ENCODE peak calls at places on chromosomes 3 and 15, in nine cellular contexts. One of them, this sample, is unnamed.
A peak's percentile ranks its signal among the peaks of the same experiment; 100 is the strongest.

GRCh38 chr15:82021992-82022391 is 23.8 kb downstream of the MEX3B start:
- DNase-seq in cardiac muscle cell: peak; percentile 67
- DNase-seq in PC-3: no peak
- DNase-seq in mesenchymal stem cell: peak; percentile 45
- DNase-seq in colonic mucosa: no peak
- DNase-seq in pancreas: no peak
- DNase-seq in K562: no peak
- DNase-seq in CD8-positive, alpha-beta T cell: no peak
- DNase-seq in effector memory CD4-positive, alpha-beta T cell: no peak
- DNase-seq in this sample: no peak

GRCh38 chr3:57731311-57731710 is 24.8 kb upstream of the SLMAP start:
- DNase-seq in cardiac muscle cell: no peak
- DNase-seq in PC-3: no peak
- DNase-seq in mesenchymal stem cell: no peak
- DNase-seq in colonic mucosa: no peak
- DNase-seq in pancreas: no peak
- DNase-seq in K562: no peak
- DNase-seq in CD8-positive, alpha-beta T cell: no peak
- DNase-seq in effector memory CD4-positive, alpha-beta T cell: no peak
- DNase-seq in this sample: no peak

GRCh38 chr3:50124363-50125226 is 30.5 kb upstream of the SEMA3F start:
- DNase-seq in cardiac muscle cell: peak; percentile 35
- DNase-seq in PC-3: no peak
- DNase-seq in mesenchymal stem cell: no peak
- DNase-seq in colonic mucosa: no peak
- DNase-seq in pancreas: peak; percentile 56
- DNase-seq in K562: no peak
- DNase-seq in CD8-positive, alpha-beta T cell: no peak
- DNase-seq in effector memory CD4-positive, alpha-beta T cell: no peak
- DNase-seq in this sample: no peak

GRCh38 chr3:8987673-8988655 is 24.7 kb upstream of the RAD18 start:
- DNase-seq in cardiac muscle cell: peak; percentile 74
- DNase-seq in PC-3: peak; percentile 75
- DNase-seq in mesenchymal stem cell: peak; percentile 61
- DNase-seq in colonic mucosa: peak; percentile 57
- DNase-seq in pancreas: peak; percentile 79
- DNase-seq in K562: peak; percentile 82
- DNase-seq in CD8-positive, alpha-beta T cell: peak; percentile 34
- DNase-seq in effector memory CD4-positive, alpha-beta T cell: peak; percentile 19
- DNase-seq in this sample: peak; percentile 19

GRCh38 chr15:24916305-24917009 is 38.3 kb upstream of the SNRPN start:
- DNase-seq in cardiac muscle cell: no peak
- DNase-seq in PC-3: no peak
- DNase-seq in mesenchymal stem cell: no peak
- DNase-seq in colonic mucosa: no peak
- DNase-seq in pancreas: no peak
- DNase-seq in K562: no peak
- DNase-seq in CD8-positive, alpha-beta T cell: no peak
- DNase-seq in effector memory CD4-positive, alpha-beta T cell: no peak
- DNase-seq in this sample: no peak

GRCh38 chr3:140470962-140471361 is 206.9 kb upstream of the TRIM42 start:
- DNase-seq in cardiac muscle cell: no peak
- DNase-seq in PC-3: peak; percentile 10
- DNase-seq in mesenchymal stem cell: no peak
- DNase-seq in colonic mucosa: no peak
- DNase-seq in pancreas: no peak
- DNase-seq in K562: no peak
- DNase-seq in CD8-positive, alpha-beta T cell: no peak
- DNase-seq in effector memory CD4-positive, alpha-beta T cell: no peak
- DNase-seq in this sample: no peak

GRCh38 chr15:84904409-84904808 is 19.9 kb downstream of the SLC28A1 start:
- DNase-seq in cardiac muscle cell: no peak
- DNase-seq in PC-3: no peak
- DNase-seq in mesenchymal stem cell: no peak
- DNase-seq in colonic mucosa: no peak
- DNase-seq in pancreas: no peak
- DNase-seq in K562: no peak
- DNase-seq in CD8-positive, alpha-beta T cell: no peak
- DNase-seq in effector memory CD4-positive, alpha-beta T cell: no peak
- DNase-seq in this sample: no peak

GRCh38 chr3:156619376-156619775 is 55.0 kb upstream of the TIPARP start:
- DNase-seq in cardiac muscle cell: peak; percentile 55
- DNase-seq in PC-3: no peak
- DNase-seq in mesenchymal stem cell: peak; percentile 54
- DNase-seq in colonic mucosa: no peak
- DNase-seq in pancreas: no peak
- DNase-seq in K562: no peak
- DNase-seq in CD8-positive, alpha-beta T cell: no peak
- DNase-seq in effector memory CD4-positive, alpha-beta T cell: no peak
- DNase-seq in this sample: no peak

GRCh38 chr3:153161138-153161713 is 800 bp upstream of the RAP2B start:
- DNase-seq in cardiac muscle cell: peak; percentile 100
- DNase-seq in PC-3: peak; percentile 99
- DNase-seq in mesenchymal stem cell: peak; percentile 100
- DNase-seq in colonic mucosa: peak; percentile 95
- DNase-seq in pancreas: peak; percentile 81
- DNase-seq in K562: peak; percentile 97
- DNase-seq in CD8-positive, alpha-beta T cell: peak; percentile 81
- DNase-seq in effector memory CD4-positive, alpha-beta T cell: peak; percentile 91
- DNase-seq in this sample: peak; percentile 97

GRCh38 chr3:57983734-57984518 is 24.3 kb upstream of the FLNB start:
- DNase-seq in cardiac muscle cell: peak; percentile 90
- DNase-seq in PC-3: peak; percentile 87
- DNase-seq in mesenchymal stem cell: peak; percentile 94
- DNase-seq in colonic mucosa: peak; percentile 87
- DNase-seq in pancreas: no peak
- DNase-seq in K562: peak; percentile 19
- DNase-seq in CD8-positive, alpha-beta T cell: peak; percentile 18
- DNase-seq in effector memory CD4-positive, alpha-beta T cell: no peak
- DNase-seq in this sample: peak; percentile 72

GRCh38 chr3:53187430-53187829 is 26.4 kb downstream of the PRKCD start:
- DNase-seq in cardiac muscle cell: no peak
- DNase-seq in PC-3: peak; percentile 34
- DNase-seq in mesenchymal stem cell: no peak
- DNase-seq in colonic mucosa: no peak
- DNase-seq in pancreas: no peak
- DNase-seq in K562: no peak
- DNase-seq in CD8-positive, alpha-beta T cell: no peak
- DNase-seq in effector memory CD4-positive, alpha-beta T cell: no peak
- DNase-seq in this sample: no peak

GRCh38 chr3:56783644-56784451 is 17.9 kb downstream of the ARHGEF3 start:
- DNase-seq in cardiac muscle cell: peak; percentile 86
- DNase-seq in PC-3: peak; percentile 97
- DNase-seq in mesenchymal stem cell: peak; percentile 41
- DNase-seq in colonic mucosa: peak; percentile 76
- DNase-seq in pancreas: no peak
- DNase-seq in K562: no peak
- DNase-seq in CD8-positive, alpha-beta T cell: peak; percentile 58
- DNase-seq in effector memory CD4-positive, alpha-beta T cell: peak; percentile 44
- DNase-seq in this sample: no peak

GRCh38 chr3:24145981-24146822 is 201.1 kb downstream of the NR1D2 start:
- DNase-seq in cardiac muscle cell: peak; percentile 92
- DNase-seq in PC-3: peak; percentile 76
- DNase-seq in mesenchymal stem cell: peak; percentile 95
- DNase-seq in colonic mucosa: no peak
- DNase-seq in pancreas: no peak
- DNase-seq in K562: no peak
- DNase-seq in CD8-positive, alpha-beta T cell: no peak
- DNase-seq in effector memory CD4-positive, alpha-beta T cell: no peak
- DNase-seq in this sample: peak; percentile 85

GRCh38 chr3:101099791-101100190 is 106.6 kb upstream of the ABI3BP start:
- DNase-seq in cardiac muscle cell: no peak
- DNase-seq in PC-3: no peak
- DNase-seq in mesenchymal stem cell: no peak
- DNase-seq in colonic mucosa: no peak
- DNase-seq in pancreas: no peak
- DNase-seq in K562: no peak
- DNase-seq in CD8-positive, alpha-beta T cell: no peak
- DNase-seq in effector memory CD4-positive, alpha-beta T cell: no peak
- DNase-seq in this sample: no peak

GRCh38 chr3:97148891-97149290 is 334.5 kb downstream of the EPHA6 start:
- DNase-seq in cardiac muscle cell: no peak
- DNase-seq in PC-3: no peak
- DNase-seq in mesenchymal stem cell: no peak
- DNase-seq in colonic mucosa: no peak
- DNase-seq in pancreas: no peak
- DNase-seq in K562: no peak
- DNase-seq in CD8-positive, alpha-beta T cell: no peak
- DNase-seq in effector memory CD4-positive, alpha-beta T cell: no peak
- DNase-seq in this sample: no peak

GRCh38 chr15:62142736-62143135 is 22.3 kb downstream of the C2CD4B start:
- DNase-seq in cardiac muscle cell: no peak
- DNase-seq in PC-3: peak; percentile 38
- DNase-seq in mesenchymal stem cell: no peak
- DNase-seq in colonic mucosa: no peak
- DNase-seq in pancreas: no peak
- DNase-seq in K562: no peak
- DNase-seq in CD8-positive, alpha-beta T cell: no peak
- DNase-seq in effector memory CD4-positive, alpha-beta T cell: no peak
- DNase-seq in this sample: no peak

GRCh38 chr3:25902586-25902985 is 112.7 kb downstream of the OXSM start:
- DNase-seq in cardiac muscle cell: no peak
- DNase-seq in PC-3: no peak
- DNase-seq in mesenchymal stem cell: no peak
- DNase-seq in colonic mucosa: no peak
- DNase-seq in pancreas: no peak
- DNase-seq in K562: no peak
- DNase-seq in CD8-positive, alpha-beta T cell: no peak
- DNase-seq in effector memory CD4-positive, alpha-beta T cell: no peak
- DNase-seq in this sample: no peak

GRCh38 chr3:60086811-60087210 is 1037.0 kb upstream of the CFAP20DC start:
- DNase-seq in cardiac muscle cell: peak; percentile 3
- DNase-seq in PC-3: peak; percentile 50
- DNase-seq in mesenchymal stem cell: peak; percentile 36
- DNase-seq in colonic mucosa: no peak
- DNase-seq in pancreas: no peak
- DNase-seq in K562: peak; percentile 22
- DNase-seq in CD8-positive, alpha-beta T cell: no peak
- DNase-seq in effector memory CD4-positive, alpha-beta T cell: no peak
- DNase-seq in this sample: no peak

GRCh38 chr3:122642935-122643334 is 37.7 kb upstream of the PARP14 start:
- DNase-seq in cardiac muscle cell: no peak
- DNase-seq in PC-3: no peak
- DNase-seq in mesenchymal stem cell: no peak
- DNase-seq in colonic mucosa: no peak
- DNase-seq in pancreas: no peak
- DNase-seq in K562: no peak
- DNase-seq in CD8-positive, alpha-beta T cell: no peak
- DNase-seq in effector memory CD4-positive, alpha-beta T cell: no peak
- DNase-seq in this sample: no peak

GRCh38 chr3:195087321-195087720 is 183.6 kb downstream of the XXYLT1 start:
- DNase-seq in cardiac muscle cell: no peak
- DNase-seq in PC-3: no peak
- DNase-seq in mesenchymal stem cell: no peak
- DNase-seq in colonic mucosa: no peak
- DNase-seq in pancreas: peak; percentile 35
- DNase-seq in K562: no peak
- DNase-seq in CD8-positive, alpha-beta T cell: no peak
- DNase-seq in effector memory CD4-positive, alpha-beta T cell: no peak
- DNase-seq in this sample: no peak

DNA sequence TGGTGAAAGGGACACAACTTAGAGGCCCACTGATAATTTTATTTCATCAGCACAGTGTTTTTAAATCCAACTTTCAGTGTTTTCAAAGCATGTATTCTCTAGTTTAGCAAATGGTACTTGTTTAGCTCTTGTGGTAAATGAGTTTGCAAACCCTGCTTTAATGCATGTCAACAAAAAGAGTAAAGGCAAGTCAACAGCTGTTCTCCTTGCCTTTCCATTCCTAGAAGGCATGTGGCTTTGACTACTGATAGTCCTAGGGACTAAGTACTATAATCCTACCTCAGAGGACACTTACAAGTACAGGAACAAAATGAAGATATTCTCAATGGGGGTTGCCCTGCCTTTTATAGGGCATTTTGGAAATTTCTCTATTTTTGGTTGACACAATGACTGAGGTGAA is 13.1 kb downstream of the NPTN start:
- DNase-seq in cardiac muscle cell: no peak
- DNase-seq in PC-3: no peak
- DNase-seq in mesenchymal stem cell: peak; percentile 78
- DNase-seq in colonic mucosa: no peak
- DNase-seq in pancreas: no peak
- DNase-seq in K562: no peak
- DNase-seq in CD8-positive, alpha-beta T cell: no peak
- DNase-seq in effector memory CD4-positive, alpha-beta T cell: no peak
- DNase-seq in this sample: no peak
- H3K4me1 ChIP-seq in cardiac muscle cell: peaks cover 42% of the 10 kb centered on the region
- H3K4me1 ChIP-seq in PC-3: peaks cover 31% of the 10 kb centered on the region
- H3K4me1 ChIP-seq in mesenchymal stem cell: peaks cover 1% of the 10 kb centered on the region
- H3K4me1 ChIP-seq in colonic mucosa: no peaks in the 10 kb centered on the region
- H3K4me1 ChIP-seq in pancreas: peaks cover 11% of the 10 kb centered on the region
- H3K4me1 ChIP-seq in K562: no peaks in the 10 kb centered on the region
- H3K4me1 ChIP-seq in CD8-positive, alpha-beta T cell: peaks cover 3% of the 10 kb centered on the region
- H3K4me1 ChIP-seq in effector memory CD4-positive, alpha-beta T cell: no peaks in the 10 kb centered on the region
- H3K4me1 ChIP-seq in this sample: no peaks in the 10 kb centered on the region

GRCh38 chr15:50814634-50815033 is 49.1 kb upstream of the SPPL2A start:
- DNase-seq in cardiac muscle cell: no peak
- DNase-seq in PC-3: no peak
- DNase-seq in mesenchymal stem cell: no peak
- DNase-seq in colonic mucosa: no peak
- DNase-seq in pancreas: no peak
- DNase-seq in K562: no peak
- DNase-seq in CD8-positive, alpha-beta T cell: no peak
- DNase-seq in effector memory CD4-positive, alpha-beta T cell: no peak
- DNase-seq in this sample: no peak
- H3K27ac ChIP-seq in cardiac muscle cell: no peak overlapping the region
- H3K27ac ChIP-seq in PC-3: no peak overlapping the region
- H3K27ac ChIP-seq in mesenchymal stem cell: no peak overlapping the region
- H3K27ac ChIP-seq in colonic mucosa: no peak overlapping the region
- H3K27ac ChIP-seq in pancreas: no peak overlapping the region
- H3K27ac ChIP-seq in K562: no peak overlapping the region
- H3K27ac ChIP-seq in CD8-positive, alpha-beta T cell: no peak overlapping the region
- H3K27ac ChIP-seq in effector memory CD4-positive, alpha-beta T cell: no peak overlapping the region
- H3K27ac ChIP-seq in this sample: no peak overlapping the region

DNA sequence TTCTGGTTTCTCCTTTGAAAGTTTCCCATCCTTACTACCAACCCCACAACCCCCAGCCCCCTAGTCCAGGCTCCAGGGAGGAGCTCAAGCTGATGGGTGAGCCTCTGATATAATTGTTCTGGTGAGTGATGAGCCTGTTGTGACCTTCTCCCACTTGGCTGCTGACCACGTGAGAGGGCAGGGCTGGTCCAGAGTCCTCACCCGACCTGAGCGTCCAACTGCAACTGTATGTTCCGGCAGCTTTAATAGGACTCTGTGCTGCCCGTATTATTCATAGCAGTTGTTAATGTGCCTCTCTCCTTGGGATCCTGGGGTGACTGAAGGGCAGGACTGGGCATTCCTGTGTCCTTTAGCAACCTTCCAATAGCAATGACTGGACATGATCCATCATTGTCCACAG is 56.2 kb downstream of the B3GNT5 start:
- DNase-seq in cardiac muscle cell: no peak
- DNase-seq in PC-3: no peak
- DNase-seq in mesenchymal stem cell: no peak
- DNase-seq in colonic mucosa: peak; percentile 83
- DNase-seq in pancreas: no peak
- DNase-seq in K562: no peak
- DNase-seq in CD8-positive, alpha-beta T cell: no peak
- DNase-seq in effector memory CD4-positive, alpha-beta T cell: no peak
- DNase-seq in this sample: no peak
- H3K4me1 ChIP-seq in cardiac muscle cell: peaks cover 12% of the 10 kb centered on the region
- H3K4me1 ChIP-seq in PC-3: peaks cover 38% of the 10 kb centered on the region
- H3K4me1 ChIP-seq in mesenchymal stem cell: peaks cover 8% of the 10 kb centered on the region
- H3K4me1 ChIP-seq in colonic mucosa: no peaks in the 10 kb centered on the region
- H3K4me1 ChIP-seq in pancreas: peaks cover 7% of the 10 kb centered on the region
- H3K4me1 ChIP-seq in K562: peaks cover 5% of the 10 kb centered on the region
- H3K4me1 ChIP-seq in CD8-positive, alpha-beta T cell: no peaks in the 10 kb centered on the region
- H3K4me1 ChIP-seq in effector memory CD4-positive, alpha-beta T cell: no peaks in the 10 kb centered on the region
- H3K4me1 ChIP-seq in this sample: peaks cover 29% of the 10 kb centered on the region

GRCh38 chr3:120429921-120430361 is 20.9 kb downstream of the FSTL1 start:
- DNase-seq in cardiac muscle cell: no peak
- DNase-seq in PC-3: no peak
- DNase-seq in mesenchymal stem cell: peak; percentile 70
- DNase-seq in colonic mucosa: no peak
- DNase-seq in pancreas: no peak
- DNase-seq in K562: no peak
- DNase-seq in CD8-positive, alpha-beta T cell: no peak
- DNase-seq in effector memory CD4-positive, alpha-beta T cell: no peak
- DNase-seq in this sample: peak; percentile 80
- H3K27ac ChIP-seq in cardiac muscle cell: no peak overlapping the region
- H3K27ac ChIP-seq in PC-3: no peak overlapping the region
- H3K27ac ChIP-seq in mesenchymal stem cell: peak overlapping the region; percentile 73
- H3K27ac ChIP-seq in colonic mucosa: no peak overlapping the region
- H3K27ac ChIP-seq in pancreas: no peak overlapping the region
- H3K27ac ChIP-seq in K562: no peak overlapping the region
- H3K27ac ChIP-seq in CD8-positive, alpha-beta T cell: no peak overlapping the region
- H3K27ac ChIP-seq in effector memory CD4-positive, alpha-beta T cell: no peak overlapping the region
- H3K27ac ChIP-seq in this sample: peak overlapping the region; percentile 99